ENCODE peak calls at places on chromosomes 1 and 21, in six cellular contexts. One of them, this sample, is unnamed.

GRCh38 chr1:59020151-59020997 is 236.5 kb upstream of the JUN start:
- DNase-seq in left ventricle myocardium inferior: peak; percentile 30
- DNase-seq in tibial artery: peak; percentile 71
- DNase-seq in neural progenitor cell: no peak
- DNase-seq in breast epithelium: no peak
- DNase-seq in prostate gland: peak; percentile 31
- DNase-seq in this sample: peak; percentile 68

GRCh38 chr1:151993084-151993733 is 450 bp downstream of the S100A10 start:
- DNase-seq in prostate gland: no peak
- DNase-seq in left ventricle myocardium inferior: peak; percentile 44
- DNase-seq in breast epithelium: no peak
- DNase-seq in tibial artery: peak; percentile 36
- DNase-seq in neural progenitor cell: peak; percentile 38
- DNase-seq in this sample: peak; percentile 18

GRCh38 chr1:155226910-155227260 is 18.4 kb downstream of the MTX1 start:
- DNase-seq in tibial artery: peak; percentile 56
- DNase-seq in prostate gland: no peak
- DNase-seq in neural progenitor cell: peak; percentile 88
- DNase-seq in breast epithelium: no peak
- DNase-seq in left ventricle myocardium inferior: peak; percentile 35
- DNase-seq in this sample: peak; percentile 72

GRCh38 chr21:36171741-36172331 is 15.2 kb downstream of the DOP1B start:
- DNase-seq in left ventricle myocardium inferior: peak; percentile 51
- DNase-seq in prostate gland: no peak
- DNase-seq in breast epithelium: no peak
- DNase-seq in neural progenitor cell: no peak
- DNase-seq in tibial artery: no peak
- DNase-seq in this sample: no peak

GRCh38 chr1:43197343-43198127 is 25.4 kb downstream of the CFAP57 start:
- DNase-seq in prostate gland: no peak
- DNase-seq in left ventricle myocardium inferior: no peak
- DNase-seq in breast epithelium: no peak
- DNase-seq in tibial artery: no peak
- DNase-seq in neural progenitor cell: no peak
- DNase-seq in this sample: no peak

GRCh38 chr1:153032677-153033308 is 1.8 kb downstream of the SPRR1B start:
- DNase-seq in breast epithelium: no peak
- DNase-seq in neural progenitor cell: peak; percentile 21
- DNase-seq in tibial artery: no peak
- DNase-seq in prostate gland: no peak
- DNase-seq in left ventricle myocardium inferior: no peak
- DNase-seq in this sample: no peak

GRCh38 chr1:30420519-30421050 is 302.8 kb downstream of the MATN1 start:
- DNase-seq in left ventricle myocardium inferior: no peak
- DNase-seq in neural progenitor cell: no peak
- DNase-seq in breast epithelium: peak; percentile 28
- DNase-seq in tibial artery: no peak
- DNase-seq in prostate gland: peak; percentile 2
- DNase-seq in this sample: no peak

GRCh38 chr21:32946654-32947053 is 79.1 kb upstream of the OLIG2 start:
- DNase-seq in prostate gland: no peak
- DNase-seq in tibial artery: no peak
- DNase-seq in breast epithelium: no peak
- DNase-seq in left ventricle myocardium inferior: no peak
- DNase-seq in neural progenitor cell: no peak
- DNase-seq in this sample: no peak

GRCh38 chr1:16413191-16413590 is 24.0 kb downstream of the SPATA21 start:
- DNase-seq in neural progenitor cell: no peak
- DNase-seq in prostate gland: no peak
- DNase-seq in breast epithelium: no peak
- DNase-seq in left ventricle myocardium inferior: no peak
- DNase-seq in tibial artery: no peak
- DNase-seq in this sample: no peak

GRCh38 chr1:37914719-37915483 is 32.0 kb downstream of the INPP5B start:
- DNase-seq in prostate gland: no peak
- DNase-seq in neural progenitor cell: no peak
- DNase-seq in left ventricle myocardium inferior: no peak
- DNase-seq in tibial artery: no peak
- DNase-seq in breast epithelium: no peak
- DNase-seq in this sample: no peak

GRCh38 chr1:246450485-246451251 is 56.4 kb downstream of the SMYD3 start:
- DNase-seq in tibial artery: no peak
- DNase-seq in left ventricle myocardium inferior: no peak
- DNase-seq in neural progenitor cell: peak; percentile 11
- DNase-seq in prostate gland: no peak
- DNase-seq in breast epithelium: no peak
- DNase-seq in this sample: peak; percentile 16

DNA sequence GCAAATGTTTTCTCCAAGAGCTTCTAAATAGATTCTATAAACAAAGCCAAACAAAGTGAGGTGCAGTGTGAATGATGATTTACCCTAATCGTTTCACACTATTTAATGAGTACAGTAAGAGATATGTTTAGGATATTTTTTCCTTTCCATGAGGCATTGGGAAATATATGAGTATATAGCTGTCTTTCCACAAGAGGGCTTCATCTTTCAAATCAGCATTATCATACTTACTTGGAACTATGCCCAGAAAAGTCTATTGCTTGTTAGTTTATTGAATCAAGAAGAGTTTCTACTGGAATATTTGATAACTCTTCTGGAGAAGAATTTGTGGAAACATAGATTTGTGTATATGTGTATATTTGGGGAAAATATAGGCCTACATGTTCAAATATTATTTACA is 277.1 kb upstream of the BRINP3 start:
- DNase-seq in breast epithelium: no peak
- DNase-seq in left ventricle myocardium inferior: no peak
- DNase-seq in prostate gland: no peak
- DNase-seq in neural progenitor cell: no peak
- DNase-seq in tibial artery: no peak
- DNase-seq in this sample: no peak
- TF ChIP-seq CTCF in breast epithelium: no peak
- TF ChIP-seq CTCF in left ventricle myocardium inferior: no peak
- TF ChIP-seq CTCF in prostate gland: no peak
- TF ChIP-seq CTCF in neural progenitor cell: no peak
- TF ChIP-seq CTCF in tibial artery: no peak
- TF ChIP-seq CTCF in this sample: no peak

GRCh38 chr1:39564941-39565340 is 11.6 kb downstream of the PABPC4 start:
- DNase-seq in neural progenitor cell: no peak
- DNase-seq in breast epithelium: no peak
- DNase-seq in prostate gland: no peak
- DNase-seq in tibial artery: no peak
- DNase-seq in left ventricle myocardium inferior: no peak
- DNase-seq in this sample: no peak
- H3K4me3 ChIP-seq in neural progenitor cell: no peak overlapping the region
- H3K4me3 ChIP-seq in breast epithelium: no peak overlapping the region
- H3K4me3 ChIP-seq in prostate gland: no peak overlapping the region
- H3K4me3 ChIP-seq in tibial artery: no peak overlapping the region
- H3K4me3 ChIP-seq in left ventricle myocardium inferior: no peak overlapping the region
- H3K4me3 ChIP-seq in this sample: no peak overlapping the region

DNA sequence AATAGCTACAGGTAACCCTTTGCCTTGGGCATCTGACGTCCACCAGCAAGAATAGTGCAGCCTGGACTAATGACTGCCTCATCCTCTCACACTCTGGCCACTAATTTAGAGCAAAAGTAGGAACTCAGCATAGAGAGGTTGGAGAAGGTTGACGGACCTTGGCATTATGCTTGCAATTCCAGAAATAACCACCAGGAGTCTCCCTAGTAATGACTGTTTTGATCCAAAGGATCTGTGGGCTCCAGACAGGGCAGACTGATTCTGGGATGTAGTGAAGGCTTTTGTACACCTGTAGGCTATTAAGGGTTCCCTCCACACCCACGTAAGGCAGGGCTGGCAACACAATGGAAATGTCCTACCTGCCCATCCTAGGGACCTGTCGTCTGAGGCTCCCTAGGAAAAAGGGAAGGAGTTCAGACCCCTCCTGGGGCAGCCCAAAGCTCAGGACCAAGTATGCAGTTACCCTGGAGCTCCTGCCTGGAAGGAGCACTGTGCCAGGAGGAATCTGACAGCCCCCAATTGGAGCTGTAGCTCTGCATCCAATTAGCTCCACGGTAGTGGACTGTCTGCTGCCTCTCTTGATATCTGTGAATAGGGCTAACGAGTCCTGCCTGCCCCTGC is 91.0 kb upstream of the TMEM51 start:
- DNase-seq in tibial artery: no peak
- DNase-seq in left ventricle myocardium inferior: no peak
- DNase-seq in prostate gland: no peak
- DNase-seq in neural progenitor cell: peak; percentile 39
- DNase-seq in breast epithelium: no peak
- DNase-seq in this sample: no peak
- H3K36me3 ChIP-seq in tibial artery: peaks cover 60% of the 10 kb centered on the region
- H3K36me3 ChIP-seq in left ventricle myocardium inferior: peaks cover 31% of the 10 kb centered on the region
- H3K36me3 ChIP-seq in prostate gland: no peaks in the 10 kb centered on the region
- H3K36me3 ChIP-seq in neural progenitor cell: no peaks in the 10 kb centered on the region
- H3K36me3 ChIP-seq in breast epithelium: no peaks in the 10 kb centered on the region
- H3K36me3 ChIP-seq in this sample: no peaks in the 10 kb centered on the region

GRCh38 chr1:235601087-235601486 is 48.5 kb downstream of the GNG4 start:
- DNase-seq in breast epithelium: no peak
- DNase-seq in neural progenitor cell: peak; percentile 60
- DNase-seq in prostate gland: no peak
- DNase-seq in left ventricle myocardium inferior: no peak
- DNase-seq in tibial artery: no peak
- DNase-seq in this sample: no peak
- TF ChIP-seq CTCF in breast epithelium: no peak
- TF ChIP-seq CTCF in neural progenitor cell: peak; percentile 63
- TF ChIP-seq CTCF in prostate gland: no peak
- TF ChIP-seq CTCF in left ventricle myocardium inferior: peak; percentile 33
- TF ChIP-seq CTCF in tibial artery: no peak
- TF ChIP-seq CTCF in this sample: peak; percentile 61

DNA sequence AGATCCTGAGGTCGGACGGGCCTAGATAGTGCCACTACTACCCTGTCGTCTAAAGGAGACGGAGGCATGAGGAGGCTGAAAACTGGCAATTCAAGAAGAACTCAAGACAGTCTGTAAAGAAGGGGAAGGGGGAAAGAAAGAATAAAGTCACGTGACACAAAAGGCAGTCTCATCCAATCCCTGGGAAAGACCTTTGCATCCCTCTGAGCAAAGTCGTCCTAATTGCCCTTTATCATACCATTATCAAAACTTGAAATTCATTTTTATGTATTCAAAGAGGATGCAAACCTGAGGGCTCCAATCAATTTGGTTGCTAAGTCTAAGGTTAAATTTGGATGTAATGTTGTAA is 2.2 kb downstream of the DUSP10 start:
- DNase-seq in left ventricle myocardium inferior: no peak
- DNase-seq in prostate gland: no peak
- DNase-seq in breast epithelium: no peak
- DNase-seq in neural progenitor cell: no peak
- DNase-seq in tibial artery: no peak
- DNase-seq in this sample: no peak
- H3K4me3 ChIP-seq in left ventricle myocardium inferior: peak overlapping the region; percentile 80
- H3K4me3 ChIP-seq in prostate gland: no peak overlapping the region
- H3K4me3 ChIP-seq in breast epithelium: peak overlapping the region; percentile 80
- H3K4me3 ChIP-seq in neural progenitor cell: no peak overlapping the region
- H3K4me3 ChIP-seq in tibial artery: no peak overlapping the region
- H3K4me3 ChIP-seq in this sample: peak overlapping the region; percentile 73

DNA sequence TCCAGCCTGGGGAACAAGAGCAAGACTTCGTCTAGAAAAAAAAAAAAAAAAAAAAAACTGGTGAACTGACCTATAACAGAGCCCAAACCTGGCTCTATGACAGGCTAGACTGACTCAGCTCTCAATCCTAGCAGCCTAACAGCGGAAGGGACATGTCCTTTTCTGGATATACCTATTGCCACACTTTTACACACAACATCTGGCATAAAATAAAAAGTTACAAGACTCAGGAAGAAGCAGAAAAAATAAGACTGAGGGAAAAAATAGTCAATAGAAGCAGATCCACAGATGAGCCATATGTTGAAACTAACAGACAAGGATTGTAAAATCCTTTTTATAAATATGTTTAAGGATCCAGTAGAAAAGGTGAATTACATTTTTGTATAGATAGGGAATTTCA is 57.5 kb upstream of the IPO9 start:
- DNase-seq in neural progenitor cell: no peak
- DNase-seq in breast epithelium: no peak
- DNase-seq in tibial artery: no peak
- DNase-seq in prostate gland: no peak
- DNase-seq in left ventricle myocardium inferior: no peak
- DNase-seq in this sample: no peak
- H3K36me3 ChIP-seq in neural progenitor cell: peaks cover 9% of the 10 kb centered on the region
- H3K36me3 ChIP-seq in breast epithelium: no peaks in the 10 kb centered on the region
- H3K36me3 ChIP-seq in tibial artery: no peaks in the 10 kb centered on the region
- H3K36me3 ChIP-seq in prostate gland: no peaks in the 10 kb centered on the region
- H3K36me3 ChIP-seq in left ventricle myocardium inferior: peaks cover 16% of the 10 kb centered on the region
- H3K36me3 ChIP-seq in this sample: no peaks in the 10 kb centered on the region

GRCh38 chr1:207052736-207053545 is at the start of gene PFKFB2:
- DNase-seq in breast epithelium: peak; percentile 99
- DNase-seq in tibial artery: peak; percentile 97
- DNase-seq in prostate gland: peak; percentile 100
- DNase-seq in left ventricle myocardium inferior: peak; percentile 97
- DNase-seq in neural progenitor cell: peak; percentile 99
- DNase-seq in this sample: peak; percentile 89
- TF ChIP-seq CTCF in breast epithelium: peak; percentile 58
- TF ChIP-seq CTCF in tibial artery: no peak
- TF ChIP-seq CTCF in prostate gland: no peak
- TF ChIP-seq CTCF in left ventricle myocardium inferior: peak; percentile 51
- TF ChIP-seq CTCF in neural progenitor cell: peak; percentile 6
- TF ChIP-seq CTCF in this sample: no peak

GRCh38 chr1:46437723-46438122 is 43.6 kb downstream of the FAAH start:
- DNase-seq in neural progenitor cell: no peak
- DNase-seq in left ventricle myocardium inferior: no peak
- DNase-seq in breast epithelium: no peak
- DNase-seq in tibial artery: no peak
- DNase-seq in prostate gland: no peak
- DNase-seq in this sample: no peak
- H3K4me3 ChIP-seq in neural progenitor cell: no peak overlapping the region
- H3K4me3 ChIP-seq in left ventricle myocardium inferior: no peak overlapping the region
- H3K4me3 ChIP-seq in breast epithelium: no peak overlapping the region
- H3K4me3 ChIP-seq in tibial artery: no peak overlapping the region
- H3K4me3 ChIP-seq in prostate gland: no peak overlapping the region
- H3K4me3 ChIP-seq in this sample: no peak overlapping the region